ENCODE peak calls at places on chromosomes 7 and 10, in nine cellular contexts. X is prostate gland, V is brain microvascular endothelial cell, A is Calu3, O is cardiac fibroblast, M is sigmoid colon, Z is RWPE1, F is progenitor cell of endocrine pancreas, E is PC-9. P is an unnamed sample.

GRCh38 chr7:158375034-158375433 is 212.6 kb downstream of the PTPRN2 start:
- DNase-seq in X (no peak), M (peak; percentile 35), Z (no peak), E (no peak), A (no peak), V (no peak), O (no peak), F (no peak), P (no peak)

GRCh38 chr7:120725376-120726039 is 132.4 kb downstream of the TSPAN12 start:
- DNase-seq in X (no peak), E (no peak), F (no peak), Z (peak; percentile 4), M (no peak), A (no peak), O (peak; percentile 67), V (peak; percentile 18), P (no peak)

GRCh38 chr7:155303039-155303593 is 5.4 kb downstream of the INSIG1 start:
- DNase-seq in Z (no peak), X (no peak), V (no peak), M (no peak), E (no peak), A (no peak), F (no peak), O (no peak), P (no peak)

GRCh38 chr7:32068411-32068905 is 1.7 kb downstream of the PDE1C start:
- DNase-seq in A (no peak), O (no peak), M (no peak), V (no peak), Z (no peak), F (no peak), E (no peak), X (no peak), P (no peak)

GRCh38 chr7:138872576-138872975 is 74.6 kb upstream of the ATP6V0A4 start:
- DNase-seq in F (no peak), O (no peak), E (peak; percentile 85), V (no peak), A (peak; percentile 39), X (no peak), M (no peak), Z (no peak), P (no peak)

GRCh38 chr10:123009105-123009805 is 449 bp downstream of the ACADSB start:
- DNase-seq in V (no peak), O (peak; percentile 6), M (peak; percentile 69), Z (peak; percentile 30), F (no peak), E (no peak), X (peak; percentile 10), A (peak; percentile 1), P (peak; percentile 29)

GRCh38 chr7:29859089-29859488 is 52.8 kb downstream of the WIPF3 start:
- DNase-seq in A (no peak), Z (no peak), X (no peak), M (no peak), O (no peak), F (no peak), E (no peak), V (no peak), P (no peak)

GRCh38 chr10:88557659-88558058 is 25.5 kb downstream of the RNLS start:
- DNase-seq in V (no peak), E (no peak), O (peak; percentile 63), Z (peak; percentile 27), A (no peak), X (no peak), F (no peak), M (no peak), P (no peak)

GRCh38 chr10:91319336-91319735 is 90.8 kb upstream of the HECTD2 start:
- DNase-seq in A (no peak), F (no peak), E (no peak), V (no peak), M (no peak), X (no peak), Z (no peak), O (no peak), P (no peak)

GRCh38 chr7:137592232-137592896 is 248.8 kb upstream of the PTN start:
- DNase-seq in Z (peak; percentile 53), X (peak; percentile 47), A (peak; percentile 71), V (peak; percentile 81), F (peak; percentile 42), M (peak; percentile 80), E (peak; percentile 46), O (peak; percentile 87), P (peak; percentile 76)

GRCh38 chr10:102802920-102803534 is 34.2 kb downstream of the CYP17A1 start:
- DNase-seq in A (no peak), O (peak; percentile 99), V (peak; percentile 97), F (no peak), M (peak; percentile 91), X (no peak), Z (no peak), E (no peak), P (no peak)

GRCh38 chr10:30413996-30414576 is 19.9 kb upstream of the MAP3K8 start:
- DNase-seq in E (peak; percentile 63), F (no peak), O (peak; percentile 85), Z (peak; percentile 69), M (no peak), X (peak; percentile 56), A (peak; percentile 51), V (peak; percentile 57), P (no peak)

GRCh38 chr7:12757443-12757842 is 70.0 kb downstream of the ARL4A start:
- DNase-seq in V (peak; percentile 86), M (no peak), X (no peak), A (no peak), O (peak; percentile 93), Z (peak; percentile 38), F (no peak), E (no peak), P (no peak)

GRCh38 chr7:44587843-44588711 is 6.0 kb upstream of the TMED4 start:
- DNase-seq in Z (peak; percentile 24), V (peak; percentile 63), X (peak; percentile 58), F (no peak), A (peak; percentile 81), E (peak; percentile 74), M (no peak), O (peak; percentile 82), P (no peak)

GRCh38 chr7:138864667-138865066 is 66.7 kb upstream of the ATP6V0A4 start:
- DNase-seq in O (peak; percentile 90), M (no peak), A (peak; percentile 57), V (peak; percentile 82), Z (peak; percentile 71), F (no peak), E (peak; percentile 95), X (no peak), P (no peak)

GRCh38 chr7:43640679-43641078 is 57.8 kb downstream of the STK17A start:
- DNase-seq in F (no peak), X (no peak), O (no peak), V (no peak), Z (no peak), A (no peak), M (no peak), E (no peak), P (no peak)

GRCh38 chr10:124697837-124698559 is 46.2 kb downstream of the FAM53B start:
- DNase-seq in Z (no peak), X (no peak), A (no peak), M (no peak), V (no peak), F (no peak), E (no peak), O (peak; percentile 13), P (no peak)

GRCh38 chr10:102009801-102010425 is 46.1 kb downstream of the ARMH3 start:
- DNase-seq in M (peak; percentile 65), O (peak; percentile 95), A (peak; percentile 45), E (peak; percentile 76), X (peak; percentile 68), Z (peak; percentile 91), V (peak; percentile 90), F (peak; percentile 25), P (no peak)

DNA sequence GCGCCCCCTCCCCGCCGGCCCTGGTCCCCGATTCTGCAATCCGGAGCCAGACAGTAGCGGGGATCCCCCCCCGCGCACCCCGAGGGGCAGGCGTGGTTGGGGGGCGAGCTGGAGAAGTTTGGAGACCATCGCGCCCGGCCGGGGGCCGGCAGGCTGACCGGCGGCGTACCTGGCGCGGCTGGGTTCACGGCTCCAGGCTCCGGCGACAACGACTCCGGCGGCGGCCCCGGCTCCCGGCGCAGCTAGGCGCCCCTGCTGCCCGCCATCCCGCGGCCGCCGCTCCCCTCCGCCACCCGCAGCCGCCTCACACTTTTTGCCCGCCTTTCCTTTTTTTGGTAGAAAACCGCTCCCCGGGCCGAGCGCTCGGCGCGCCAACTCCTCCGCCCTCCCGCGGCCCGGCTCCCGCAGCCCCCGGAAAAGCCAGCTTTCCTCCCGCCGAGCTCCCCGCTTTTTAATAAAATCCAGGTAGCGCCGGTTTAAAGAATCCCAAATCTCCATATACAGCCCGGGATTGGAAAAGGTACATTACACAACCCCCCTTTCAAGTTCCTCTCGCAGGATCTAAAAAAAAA is at the start of gene TNRC18:
- DNase-seq in O (no peak), Z (no peak), F (peak; percentile 34), M (peak; percentile 79), X (peak; percentile 21), V (no peak), E (no peak), A (peak; percentile 63), P (peak; percentile 52)
- TF ChIP-seq CTCF in O (no peak), Z (no peak), F (no peak), M (no peak), X (no peak), V (no peak), E (no peak), A (no peak), P (no peak)

GRCh38 chr7:72476608-72477305 is 64.6 kb upstream of the CALN1 start:
- DNase-seq in A (no peak), X (no peak), V (no peak), O (no peak), Z (no peak), E (no peak), F (no peak), M (no peak), P (no peak)
- TF ChIP-seq CTCF in A (no peak), X (no peak), V (peak; percentile 4), O (no peak), Z (no peak), E (no peak), F (no peak), M (no peak), P (no peak)

GRCh38 chr7:118918556-118918955 is 694.1 kb downstream of the ANKRD7 start:
- DNase-seq in A (no peak), M (no peak), E (peak; percentile 42), O (peak; percentile 31), V (no peak), F (no peak), X (no peak), Z (peak; percentile 4), P (no peak)
- TF ChIP-seq CTCF in A (peak; percentile 26), M (no peak), E (peak; percentile 72), O (no peak), V (no peak), F (peak; percentile 62), X (no peak), Z (peak; percentile 35), P (peak; percentile 22)

DNA sequence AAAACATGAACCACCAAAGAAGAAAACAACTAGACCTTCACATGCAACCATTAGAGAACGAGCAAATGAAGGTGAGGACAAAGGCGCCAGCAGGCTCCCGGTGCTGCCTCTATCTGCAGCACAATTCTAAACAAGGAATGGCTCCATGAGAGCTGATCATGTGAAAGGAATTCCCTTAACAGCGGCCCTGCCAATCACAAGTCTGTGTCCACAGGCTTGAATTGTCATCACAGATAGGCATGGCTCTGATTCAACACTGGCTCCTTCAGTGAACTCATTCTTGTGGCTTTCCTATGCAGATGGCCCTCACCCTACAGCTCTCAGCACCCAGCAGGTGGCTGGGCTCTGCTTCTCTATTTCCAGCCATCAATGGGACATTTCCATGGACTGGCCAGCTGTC is 36.3 kb downstream of the LAMB1 start:
- DNase-seq in A (no peak), M (no peak), O (peak; percentile 89), V (peak; percentile 93), F (no peak), E (peak; percentile 44), X (no peak), Z (no peak), P (no peak)
- TF ChIP-seq CTCF in A (no peak), M (no peak), O (peak; percentile 16), V (peak; percentile 44), F (no peak), E (no peak), X (no peak), Z (no peak), P (no peak)